ENCODE peak calls at places on chromosome 16, in four cellular contexts. O is Peyer's patch, P is NCI-H1092 treated with DMSO at 0.1 percent for 48 hours, Q is posterior cingulate gyrus. T is an unnamed sample.

GRCh38 chr16:35339337-35339736 is 1879.9 kb downstream of the TP53TG3F start:
- DNase-seq in P (no peak), O (no peak), Q (no peak), T (no peak)

GRCh38 chr16:83549836-83550569 is 257.8 kb upstream of the HSBP1 start:
- DNase-seq in P (no peak), O (no peak), Q (no peak), T (no peak)

GRCh38 chr16:51538707-51539604 is 387.9 kb upstream of the SALL1 start:
- DNase-seq in Q (no peak), P (no peak), O (no peak), T (peak)

GRCh38 chr16:67969286-67970039 is 1.0 kb upstream of the SLC12A4 start:
- DNase-seq in Q (no peak), O (no peak), P (no peak), T (no peak)

GRCh38 chr16:52629296-52629695 is 82.4 kb upstream of the TOX3 start:
- DNase-seq in O (no peak), Q (no peak), P (no peak), T (no peak)

GRCh38 chr16:27446721-27447120 is 44.7 kb downstream of the IL21R start:
- DNase-seq in P (no peak), O (peak), Q (no peak), T (no peak)

GRCh38 chr16:63457869-63458268 is 1421.6 kb upstream of the CDH8 start:
- DNase-seq in P (peak), O (no peak), Q (no peak), T (no peak)

GRCh38 chr16:68227183-68227793 is 8.6 kb downstream of the ESRP2 start:
- DNase-seq in P (no peak), O (peak), Q (no peak), T (no peak)

GRCh38 chr16:87817910-87818309 is 51.4 kb downstream of the SLC7A5 start:
- DNase-seq in Q (no peak), P (no peak), O (no peak), T (no peak)

GRCh38 chr16:13756411-13756810 is 163.5 kb upstream of the ERCC4 start:
- DNase-seq in O (no peak), Q (no peak), P (no peak), T (no peak)

GRCh38 chr16:84907575-84907974 is 87.8 kb downstream of the CRISPLD2 start:
- DNase-seq in P (no peak), O (no peak), Q (no peak), T (no peak)

GRCh38 chr16:11273721-11274324 is 394 bp upstream of the PRM3 start:
- DNase-seq in O (no peak), Q (no peak), P (no peak), T (no peak)

GRCh38 chr16:46852130-46852529 is 21.1 kb upstream of the C16orf87 start:
- DNase-seq in O (no peak), P (no peak), Q (no peak), T (no peak)

GRCh38 chr16:54928421-54929089 is 2.1 kb upstream of the IRX5 start:
- DNase-seq in P (peak), Q (peak), O (no peak), T (peak)

GRCh38 chr16:88759245-88759975 is 25.6 kb downstream of the PIEZO1 start:
- DNase-seq in Q (no peak), P (no peak), O (peak), T (no peak)

GRCh38 chr16:54171855-54172537 is 114.6 kb downstream of the IRX3 start:
- DNase-seq in O (no peak), Q (no peak), P (peak), T (peak)

GRCh38 chr16:634996-635395 is 1.1 kb downstream of the METTL26 start:
- DNase-seq in Q (no peak), O (no peak), P (no peak), T (no peak)

GRCh38 chr16:84820305-84820684 is 510 bp downstream of the CRISPLD2 start:
- DNase-seq in Q (no peak), P (peak), O (no peak), T (no peak)

GRCh38 chr16:50282010-50282538 is 15.7 kb downstream of the ADCY7 start:
- DNase-seq in P (no peak), Q (peak), O (peak), T (no peak)

GRCh38 chr16:23597003-23597756 is 1.1 kb upstream of the NDUFAB1 start:
- DNase-seq in P (no peak), Q (no peak), O (peak), T (peak)